ENCODE peak calls at places on chromosomes 16 and 17, in seven cellular contexts. G, A, T, M, P, H and N are unnamed samples.
A peak's percentile ranks its signal among the peaks of the same experiment; 100 is the strongest.

GRCh38 chr17:44863254-44863918 is 15.7 kb downstream of the HIGD1B start:
- DNase-seq in G (no peak), A (no peak), T (no peak), M (no peak), P (peak; percentile 15), H (no peak), N (no peak)

GRCh38 chr17:50423553-50424159 is 2.4 kb upstream of the ACSF2 start:
- DNase-seq in G (no peak), A (no peak), T (peak; percentile 77), M (no peak), P (peak; percentile 92), H (peak; percentile 68), N (no peak)

GRCh38 chr17:51118330-51119195 is 2.1 kb downstream of the SPAG9 start:
- DNase-seq in G (peak; percentile 25), A (no peak), T (no peak), M (no peak), P (peak; percentile 77), H (no peak), N (peak; percentile 81)

GRCh38 chr17:38464251-38464722 is 36.0 kb downstream of the ARHGAP23 start:
- DNase-seq in G (peak; percentile 83), A (no peak), T (no peak), M (no peak), P (no peak), H (peak; percentile 6), N (no peak)

GRCh38 chr16:2420035-2420434 is 9.2 kb upstream of the CCNF start:
- DNase-seq in G (no peak), A (no peak), T (no peak), M (no peak), P (no peak), H (no peak), N (no peak)

GRCh38 chr16:87552772-87553171 is 49.5 kb upstream of the JPH3 start:
- DNase-seq in G (no peak), A (no peak), T (no peak), M (no peak), P (no peak), H (no peak), N (no peak)

GRCh38 chr17:66365204-66365524 is 62.8 kb downstream of the PRKCA start:
- DNase-seq in G (no peak), A (no peak), T (no peak), M (no peak), P (no peak), H (peak; percentile 21), N (no peak)

GRCh38 chr17:75635610-75636202 is 2.5 kb downstream of the SMIM5 start:
- DNase-seq in G (no peak), A (no peak), T (no peak), M (no peak), P (no peak), H (no peak), N (no peak)

GRCh38 chr16:27199747-27200146 is 3.6 kb upstream of the KDM8 start:
- DNase-seq in G (no peak), A (peak; percentile 73), T (no peak), M (no peak), P (no peak), H (no peak), N (no peak)

GRCh38 chr16:2611499-2611862 is 70.8 kb upstream of the KCTD5 start:
- DNase-seq in G (no peak), A (no peak), T (no peak), M (no peak), P (no peak), H (no peak), N (no peak)

GRCh38 chr16:1772362-1772907 is at the start of gene EME2:
- DNase-seq in G (peak; percentile 52), A (no peak), T (no peak), M (no peak), P (peak; percentile 16), H (peak; percentile 70), N (peak; percentile 36)

GRCh38 chr17:2094891-2095535 is 40.1 kb downstream of the HIC1 start:
- DNase-seq in G (peak; percentile 37), A (no peak), T (no peak), M (no peak), P (peak; percentile 92), H (peak; percentile 10), N (peak; percentile 39)

GRCh38 chr17:2416010-2416734 is 15.3 kb upstream of the MNT start:
- DNase-seq in G (peak; percentile 88), A (no peak), T (no peak), M (peak; percentile 98), P (peak; percentile 61), H (peak; percentile 69), N (peak; percentile 81)

GRCh38 chr16:894841-895240 is 75.9 kb downstream of the LMF1 start:
- DNase-seq in G (peak; percentile 59), A (no peak), T (no peak), M (peak; percentile 85), P (no peak), H (peak; percentile 72), N (no peak)

GRCh38 chr16:23232806-23233205 is 50.3 kb downstream of the SCNN1G start:
- DNase-seq in G (no peak), A (no peak), T (no peak), M (no peak), P (no peak), H (no peak), N (no peak)

GRCh38 chr16:27177031-27177774 is 26.1 kb upstream of the KDM8 start:
- DNase-seq in G (no peak), A (no peak), T (no peak), M (no peak), P (no peak), H (no peak), N (no peak)

GRCh38 chr17:43442711-43443110 is 41.1 kb upstream of the DHX8 start:
- DNase-seq in G (no peak), A (no peak), T (no peak), M (no peak), P (no peak), H (no peak), N (no peak)

GRCh38 chr17:62740066-62740465 is 68.0 kb downstream of the MARCHF10 start:
- DNase-seq in G (no peak), A (no peak), T (no peak), M (no peak), P (no peak), H (no peak), N (no peak)

GRCh38 chr16:68892214-68892613 is 48.9 kb downstream of the TANGO6 start:
- DNase-seq in G (no peak), A (no peak), T (no peak), M (no peak), P (no peak), H (no peak), N (no peak)

GRCh38 chr16:89122322-89122831 is 28.7 kb downstream of the ACSF3 start:
- DNase-seq in G (no peak), A (no peak), T (no peak), M (no peak), P (no peak), H (no peak), N (peak; percentile 99)

GRCh38 chr17:77737442-77738265 is 220.8 kb upstream of the TNRC6C start:
- DNase-seq in G (no peak), A (no peak), T (no peak), M (peak; percentile 26), P (no peak), H (no peak), N (no peak)

GRCh38 chr17:77740481-77740880 is 218.0 kb upstream of the TNRC6C start:
- DNase-seq in G (no peak), A (no peak), T (no peak), M (no peak), P (no peak), H (no peak), N (no peak)

GRCh38 chr17:77741109-77741508 is 217.4 kb upstream of the TNRC6C start:
- DNase-seq in G (no peak), A (no peak), T (no peak), M (peak; percentile 87), P (no peak), H (peak; percentile 41), N (no peak)

GRCh38 chr17:77736721-77737120 is 221.8 kb upstream of the TNRC6C start:
- DNase-seq in G (no peak), A (no peak), T (no peak), M (no peak), P (no peak), H (no peak), N (no peak)

GRCh38 chr17:77738666-77739531 is 219.6 kb upstream of the TNRC6C start:
- DNase-seq in G (no peak), A (no peak), T (no peak), M (peak; percentile 26), P (no peak), H (no peak), N (peak; percentile 15)
- TF ChIP-seq JUND in G (no peak), A (no peak), T (no peak), M (no peak), P (no peak), H (no peak), N (no peak)

GRCh38 chr17:33603794-33604193 is 310.7 kb upstream of the ASIC2 start:
- DNase-seq in G (no peak), A (no peak), T (no peak), M (no peak), P (no peak), H (peak; percentile 11), N (no peak)
- TF ChIP-seq JUND in G (no peak), A (no peak), T (no peak), M (no peak), P (no peak), H (no peak), N (no peak)

GRCh38 chr16:75552951-75553350 is 3.1 kb downstream of the TMEM231 start:
- DNase-seq in G (no peak), A (no peak), T (no peak), M (no peak), P (no peak), H (no peak), N (no peak)

GRCh38 chr16:75559002-75559401 is 3.0 kb upstream of the TMEM231 start:
- DNase-seq in G (no peak), A (no peak), T (no peak), M (no peak), P (no peak), H (no peak), N (no peak)

GRCh38 chr16:75555213-75555706 is 792 bp downstream of the TMEM231 start:
- DNase-seq in G (peak; percentile 90), A (no peak), T (peak; percentile 86), M (peak; percentile 89), P (peak; percentile 89), H (peak; percentile 93), N (no peak)

GRCh38 chr16:75559564-75560372 is 3.7 kb upstream of the TMEM231 start:
- DNase-seq in G (no peak), A (no peak), T (no peak), M (no peak), P (no peak), H (peak; percentile 79), N (peak; percentile 7)

GRCh38 chr16:75555707-75556512 is at the start of gene TMEM231:
- DNase-seq in G (peak; percentile 95), A (no peak), T (peak; percentile 84), M (peak; percentile 96), P (peak; percentile 91), H (peak; percentile 97), N (peak; percentile 98)
- TF ChIP-seq JUND in G (no peak), A (no peak), T (no peak), M (no peak), P (peak; percentile 26), H (no peak), N (no peak)

GRCh38 chr16:85928411-85928820 is 29.5 kb downstream of the IRF8 start:
- DNase-seq in G (no peak), A (no peak), T (no peak), M (no peak), P (no peak), H (no peak), N (no peak)
- TF ChIP-seq JUND in G (no peak), A (no peak), T (no peak), M (no peak), P (no peak), H (no peak), N (no peak)

GRCh38 chr17:47820023-47820789 is 1.4 kb downstream of the OSBPL7 start:
- DNase-seq in G (no peak), A (no peak), T (no peak), M (no peak), P (no peak), H (peak; percentile 49), N (no peak)
- TF ChIP-seq JUND in G (no peak), A (no peak), T (no peak), M (no peak), P (no peak), H (no peak), N (no peak)